ENCODE peak calls at places on chromosomes 11 and 22, in four cellular contexts. O, L, G and R are unnamed samples.
A peak's percentile ranks its signal among the peaks of the same experiment; 100 is the strongest.

GRCh38 chr11:8917157-8917820 is 6.3 kb downstream of the AKIP1 start:
- DNase-seq in O (no peak), L (no peak), G (peak; percentile 45), R (peak; percentile 85)

GRCh38 chr11:36069576-36070214 is 125.8 kb downstream of the LDLRAD3 start:
- DNase-seq in L (no peak), O (no peak), G (no peak), R (no peak)

GRCh38 chr11:132904566-132904965 is 627.7 kb downstream of the OPCML start:
- DNase-seq in G (no peak), L (no peak), O (no peak), R (no peak)

GRCh38 chr22:44360686-44361381 is 48.1 kb upstream of the SHISAL1 start:
- DNase-seq in G (no peak), O (no peak), L (no peak), R (peak; percentile 99)

GRCh38 chr11:9765320-9766101 is 101.6 kb downstream of the SWAP70 start:
- DNase-seq in L (no peak), O (no peak), G (peak; percentile 33), R (peak; percentile 68)

GRCh38 chr22:18042685-18043084 is 18.3 kb upstream of the MICAL3 start:
- DNase-seq in L (no peak), G (no peak), O (no peak), R (no peak)

GRCh38 chr11:62600367-62601113 is 1.1 kb downstream of the MTA2 start:
- DNase-seq in O (no peak), G (no peak), L (no peak), R (no peak)

GRCh38 chr11:65524747-65525658 is at the start of gene SCYL1:
- DNase-seq in L (peak; percentile 77), G (peak; percentile 84), O (peak; percentile 83), R (peak; percentile 59)

GRCh38 chr11:124756033-124756752 is 4.1 kb upstream of the VSIG2 start:
- DNase-seq in G (no peak), O (no peak), L (no peak), R (no peak)

GRCh38 chr11:35933572-35933925 is 10.3 kb upstream of the LDLRAD3 start:
- DNase-seq in O (no peak), G (no peak), L (no peak), R (no peak)

GRCh38 chr11:46916669-46917108 is 1.7 kb downstream of the LRP4 start:
- DNase-seq in G (peak; percentile 60), O (no peak), L (no peak), R (peak; percentile 37)

GRCh38 chr11:72208281-72208680 is 8.3 kb upstream of the FOLR2 start:
- DNase-seq in O (no peak), L (no peak), G (no peak), R (no peak)

GRCh38 chr22:47071078-47071811 is 308.8 kb downstream of the TBC1D22A start:
- DNase-seq in O (no peak), G (no peak), L (no peak), R (no peak)

GRCh38 chr11:83158965-83159900 is 2.3 kb downstream of the PCF11 start:
- DNase-seq in G (no peak), L (no peak), O (no peak), R (no peak)

GRCh38 chr11:73888244-73888643 is 11.4 kb downstream of the PAAF1 start:
- DNase-seq in G (no peak), L (no peak), O (no peak), R (no peak)

GRCh38 chr22:38959574-38959973 is 2.2 kb downstream of the APOBEC3A start:
- DNase-seq in O (no peak), G (no peak), L (no peak), R (no peak)

GRCh38 chr11:71447791-71448256 is 369 bp downstream of the DHCR7 start:
- DNase-seq in G (peak; percentile 35), L (no peak), O (peak; percentile 15), R (no peak)

GRCh38 chr11:118010738-118011461 is 24.7 kb downstream of the IL10RA start:
- DNase-seq in G (no peak), L (no peak), O (no peak), R (no peak)

GRCh38 chr11:74322667-74323066 is 11.2 kb upstream of the P4HA3 start:
- DNase-seq in L (no peak), O (no peak), G (peak; percentile 26), R (peak; percentile 88)

GRCh38 chr11:6402561-6402981 is 12.3 kb downstream of the SMPD1 start:
- DNase-seq in G (no peak), O (peak; percentile 67), L (peak; percentile 92), R (no peak)

GRCh38 chr22:41780714-41781507 is 19.6 kb upstream of the CCDC134 start:
- DNase-seq in O (peak; percentile 77), L (peak; percentile 93), G (peak; percentile 33), R (no peak)

GRCh38 chr11:72724851-72725730 is 27.1 kb downstream of the ARAP1 start:
- DNase-seq in L (peak; percentile 83), G (peak; percentile 80), O (peak; percentile 67), R (peak; percentile 63)

GRCh38 chr22:38655532-38656255 is 498 bp downstream of the FAM227A start:
- DNase-seq in L (no peak), O (no peak), G (peak; percentile 17), R (no peak)

GRCh38 chr22:42065408-42066132 is 5.0 kb downstream of the NAGA start:
- DNase-seq in O (no peak), L (no peak), G (no peak), R (no peak)

GRCh38 chr11:63277345-63277943 is 34.0 kb upstream of the SLC22A25 start:
- DNase-seq in G (no peak), L (no peak), O (no peak), R (no peak)

DNA sequence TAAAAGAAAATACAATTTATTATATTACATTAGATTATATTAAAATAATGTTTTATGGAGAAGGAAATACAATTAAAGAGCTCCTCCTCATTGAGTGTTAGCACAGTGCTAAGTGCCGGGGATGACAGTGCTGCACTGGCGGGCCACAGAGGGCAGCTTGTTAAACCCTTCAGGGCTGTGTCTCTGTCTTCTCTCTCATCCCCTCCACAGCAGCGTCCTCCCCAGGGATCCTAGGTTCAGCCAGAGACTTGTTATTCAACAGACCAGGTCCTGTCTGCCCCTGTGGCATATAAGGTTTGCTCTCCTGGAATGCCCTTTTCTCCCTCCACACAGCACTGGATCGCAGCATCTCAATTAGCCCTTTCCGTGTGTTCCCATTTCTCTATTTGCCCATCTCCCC is 14.2 kb downstream of the THYN1 start:
- DNase-seq in G (no peak), O (no peak), L (no peak), R (no peak)
- H3K36me3 ChIP-seq in G (peaks cover 5% of the 10 kb centered on the region), O (peaks cover 44% of the 10 kb centered on the region), L (peaks cover 84% of the 10 kb centered on the region), R (peaks cover 13% of the 10 kb centered on the region)

DNA sequence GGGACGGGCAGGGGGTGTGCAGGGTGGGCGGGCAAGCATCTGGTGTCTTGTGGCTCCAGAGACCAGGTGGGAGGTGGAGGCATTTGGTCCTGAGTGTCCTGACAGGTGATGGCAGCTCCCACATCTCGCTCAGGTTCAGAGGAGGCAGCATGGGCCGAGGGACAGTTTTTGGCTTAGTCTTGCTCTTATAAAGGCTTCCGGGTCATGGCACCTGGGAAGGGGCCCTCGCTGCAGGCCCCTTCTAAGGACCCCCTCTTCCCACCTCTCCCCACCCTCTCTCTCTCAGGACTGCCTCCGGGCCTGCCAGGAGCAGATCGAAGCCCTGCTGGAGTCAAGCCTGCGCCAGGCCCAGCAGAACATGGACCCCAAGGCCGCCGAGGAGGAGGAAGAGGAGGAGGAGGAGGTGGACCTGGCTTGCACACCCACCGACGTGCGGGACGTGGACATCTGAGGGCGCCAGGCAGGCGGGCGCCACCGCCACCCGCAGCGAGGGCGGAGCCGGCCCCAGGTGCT is 9.9 kb downstream of the CCND1 start:
- DNase-seq in L (no peak), G (no peak), O (no peak), R (no peak)
- H3K4me3 ChIP-seq in L (no peak overlapping the region), G (no peak overlapping the region), O (no peak overlapping the region), R (no peak overlapping the region)

DNA sequence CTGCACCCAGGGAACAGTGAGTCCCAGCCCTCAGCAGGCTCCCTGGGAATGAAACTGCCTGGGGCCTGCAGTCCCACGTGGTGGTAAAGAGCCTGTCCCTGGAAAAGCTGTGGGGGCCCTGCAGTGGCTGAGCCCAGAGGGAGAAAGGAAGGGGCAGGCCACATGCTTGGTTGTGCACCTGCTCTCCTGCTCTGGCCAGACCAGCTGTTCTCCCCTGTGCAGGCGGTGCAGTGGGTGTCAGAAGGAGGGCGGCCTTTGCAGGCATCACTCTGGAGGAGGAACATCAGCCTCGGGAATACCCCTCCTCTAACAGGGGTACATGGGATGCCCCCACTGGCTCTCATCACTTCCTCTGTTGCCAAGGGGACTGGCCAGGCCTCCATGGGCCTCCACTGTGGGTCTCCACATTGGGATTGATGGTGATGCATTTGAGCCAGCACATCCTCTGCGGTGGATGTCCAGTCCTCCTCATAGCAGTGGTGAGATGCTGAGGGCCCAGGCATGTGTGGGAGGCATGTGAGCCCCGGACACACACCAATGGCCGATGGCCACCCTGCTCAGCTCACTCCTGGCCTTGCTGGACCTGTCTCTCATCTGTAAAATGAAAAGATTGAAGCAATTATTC is 690.3 kb downstream of the BRD1 start:
- DNase-seq in L (no peak), G (no peak), O (no peak), R (no peak)
- H3K9me3 ChIP-seq in L (no peaks in the 10 kb centered on the region), G (no peaks in the 10 kb centered on the region), O (no peaks in the 10 kb centered on the region), R (no peaks in the 10 kb centered on the region)

GRCh38 chr11:44927174-44927661 is 23.5 kb downstream of the TP53I11 start:
- DNase-seq in L (peak; percentile 45), G (peak; percentile 73), O (peak; percentile 42), R (peak; percentile 61)

GRCh38 chr11:44928144-44928543 is 22.5 kb downstream of the TP53I11 start:
- DNase-seq in L (no peak), G (no peak), O (no peak), R (no peak)

GRCh38 chr11:44923796-44924195 is 26.9 kb downstream of the TP53I11 start:
- DNase-seq in O (no peak), L (no peak), G (no peak), R (no peak)

GRCh38 chr11:44928807-44929206 is 21.9 kb downstream of the TP53I11 start:
- DNase-seq in L (no peak), G (no peak), O (no peak), R (no peak)

GRCh38 chr11:44926036-44926435 is 24.6 kb downstream of the TP53I11 start:
- DNase-seq in G (no peak), O (no peak), L (no peak), R (no peak)
- H3K36me3 ChIP-seq in G (no peaks in the 10 kb centered on the region), O (no peaks in the 10 kb centered on the region), L (no peaks in the 10 kb centered on the region), R (no peaks in the 10 kb centered on the region)

GRCh38 chr11:68844376-68844775 is 2.7 kb upstream of the CPT1A start:
- DNase-seq in G (no peak), L (no peak), O (no peak), R (no peak)
- H3K4me3 ChIP-seq in G (no peak overlapping the region), L (no peak overlapping the region), O (peak overlapping the region; percentile 95), R (no peak overlapping the region)

DNA sequence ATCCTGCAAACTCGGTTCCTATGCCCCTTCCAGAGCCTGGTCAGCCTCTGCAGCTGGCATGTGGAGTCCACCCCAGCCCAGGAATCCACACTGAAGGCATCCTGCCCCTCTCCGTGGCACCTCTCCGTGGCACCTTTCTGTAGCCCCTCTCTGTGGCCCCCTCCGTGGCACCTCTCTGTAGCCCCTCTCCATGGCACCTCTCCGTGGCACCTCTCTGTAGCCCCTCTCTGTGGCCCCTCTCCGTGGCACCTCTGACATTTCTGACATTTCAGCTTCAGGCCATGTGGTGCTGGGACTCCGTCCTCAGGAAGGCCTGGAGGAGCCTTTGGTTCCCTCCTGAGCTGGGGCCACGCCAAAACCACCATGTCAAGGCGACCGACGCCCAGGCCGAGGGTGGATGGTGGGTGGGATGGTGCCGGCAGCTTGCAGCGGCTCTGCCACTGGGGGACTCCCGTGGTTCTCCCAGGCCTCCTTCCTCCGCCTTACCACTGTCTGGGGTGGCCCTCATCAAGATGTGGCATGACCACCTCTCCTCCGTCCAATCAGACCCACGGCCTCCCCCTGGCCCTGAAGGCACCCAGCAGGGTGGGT is 1518.5 kb downstream of the BRD1 start:
- DNase-seq in O (no peak), L (no peak), G (no peak), R (no peak)
- H3K9me3 ChIP-seq in O (no peaks in the 10 kb centered on the region), L (peaks cover 11% of the 10 kb centered on the region), G (no peaks in the 10 kb centered on the region), R (no peaks in the 10 kb centered on the region)

GRCh38 chr11:11910541-11910940 is 68.8 kb downstream of the USP47 start:
- DNase-seq in L (no peak), O (no peak), G (no peak), R (no peak)
- H3K36me3 ChIP-seq in L (peaks cover 43% of the 10 kb centered on the region), O (peaks cover 20% of the 10 kb centered on the region), G (peaks cover 4% of the 10 kb centered on the region), R (peaks cover 67% of the 10 kb centered on the region)